ENCODE peak calls at places on chromosomes 6 and 20, in six cellular contexts. Q, V, W, X, L and N are unnamed samples.

GRCh38 chr6:20211037-20211940 is 980 bp downstream of the MBOAT1 start:
- DNase-seq in Q (peak), V (peak), W (no peak), X (no peak), L (no peak), N (no peak)

GRCh38 chr6:13725570-13725969 is 13.9 kb upstream of the RANBP9 start:
- DNase-seq in Q (peak), V (no peak), W (no peak), X (no peak), L (no peak), N (no peak)

GRCh38 chr6:157758516-157759023 is 64.5 kb upstream of the SNX9 start:
- DNase-seq in Q (no peak), V (no peak), W (no peak), X (no peak), L (no peak), N (no peak)

GRCh38 chr6:71420693-71421328 is 132.2 kb downstream of the OGFRL1 start:
- DNase-seq in Q (peak), V (peak), W (peak), X (peak), L (peak), N (peak)

GRCh38 chr6:138017156-138017757 is 90.0 kb downstream of the PERP start:
- DNase-seq in Q (no peak), V (no peak), W (no peak), X (no peak), L (no peak), N (no peak)

GRCh38 chr20:2599265-2600060 is 53.0 kb upstream of the NOP56 start:
- DNase-seq in Q (no peak), V (no peak), W (no peak), X (no peak), L (no peak), N (no peak)

GRCh38 chr6:76790881-76791280 is 672.4 kb downstream of the HTR1B start:
- DNase-seq in Q (no peak), V (no peak), W (no peak), X (no peak), L (no peak), N (no peak)

GRCh38 chr6:20817806-20818320 is 283.6 kb downstream of the CDKAL1 start:
- DNase-seq in Q (no peak), V (no peak), W (no peak), X (no peak), L (no peak), N (no peak)

GRCh38 chr6:15504581-15505350 is 158.1 kb downstream of the DTNBP1 start:
- DNase-seq in Q (peak), V (peak), W (peak), X (peak), L (peak), N (peak)

GRCh38 chr20:20253039-20253743 is 114.7 kb upstream of the INSM1 start:
- DNase-seq in Q (no peak), V (no peak), W (no peak), X (no peak), L (no peak), N (no peak)

GRCh38 chr6:80923816-80924215 is 817.3 kb downstream of the BCKDHB start:
- DNase-seq in Q (no peak), V (no peak), W (no peak), X (no peak), L (no peak), N (no peak)

GRCh38 chr6:109202409-109203264 is 107.3 kb downstream of the CEP57L1 start:
- DNase-seq in Q (no peak), V (no peak), W (no peak), X (no peak), L (no peak), N (no peak)

GRCh38 chr20:51931321-51931720 is 129.0 kb upstream of the SALL4 start:
- DNase-seq in Q (no peak), V (no peak), W (no peak), X (no peak), L (no peak), N (no peak)

GRCh38 chr6:158506577-158506976 is 53.3 kb upstream of the TMEM181 start:
- DNase-seq in Q (no peak), V (no peak), W (no peak), X (no peak), L (no peak), N (no peak)

GRCh38 chr6:158290659-158291058 is 21.6 kb upstream of the TULP4 start:
- DNase-seq in Q (peak), V (no peak), W (no peak), X (no peak), L (no peak), N (no peak)

GRCh38 chr6:139655783-139656705 is 281.6 kb upstream of the CITED2 start:
- DNase-seq in Q (peak), V (no peak), W (peak), X (no peak), L (no peak), N (no peak)

GRCh38 chr20:57654998-57655811 is 35.0 kb upstream of the ZBP1 start:
- DNase-seq in Q (peak), V (no peak), W (peak), X (peak), L (peak), N (no peak)

GRCh38 chr20:6714202-6714800 is 53.2 kb upstream of the BMP2 start:
- DNase-seq in Q (peak), V (no peak), W (no peak), X (peak), L (no peak), N (no peak)

GRCh38 chr20:61014486-61014885 is 237.6 kb upstream of the CDH4 start:
- DNase-seq in Q (no peak), V (no peak), W (no peak), X (no peak), L (no peak), N (no peak)

GRCh38 chr6:160348552-160349441 is 619 bp downstream of the SLC22A3 start:
- DNase-seq in Q (peak), V (peak), W (peak), X (no peak), L (no peak), N (no peak)

GRCh38 chr20:46218656-46219055 is 89.6 kb downstream of the CDH22 start:
- DNase-seq in Q (no peak), V (no peak), W (no peak), X (no peak), L (no peak), N (no peak)

GRCh38 chr6:41371461-41371991 is 36.1 kb downstream of the NCR2 start:
- DNase-seq in Q (peak), V (peak), W (peak), X (no peak), L (peak), N (peak)

GRCh38 chr20:10674684-10675455 is 1.1 kb upstream of the JAG1 start:
- DNase-seq in Q (peak), V (peak), W (peak), X (peak), L (peak), N (no peak)

GRCh38 chr6:73394577-73395354 is at the start of gene DDX43:
- DNase-seq in Q (no peak), V (peak), W (peak), X (peak), L (peak), N (no peak)

GRCh38 chr6:115899883-115900282 is 160.8 kb downstream of the FRK start:
- DNase-seq in Q (no peak), V (no peak), W (no peak), X (no peak), L (no peak), N (no peak)

GRCh38 chr6:36247691-36248090 is 22.2 kb upstream of the PNPLA1 start:
- DNase-seq in Q (no peak), V (no peak), W (no peak), X (no peak), L (no peak), N (no peak)

GRCh38 chr6:133062077-133062476 is 179.1 kb upstream of the EYA4 start:
- DNase-seq in Q (no peak), V (peak), W (no peak), X (no peak), L (no peak), N (peak)
- H3K4me3 ChIP-seq in Q (no peak), V (no peak), W (no peak), X (no peak), L (no peak), N (no peak)

GRCh38 chr6:33417127-33417902 is 592 bp downstream of the CUTA start:
- DNase-seq in Q (no peak), V (peak), W (peak), X (no peak), L (no peak), N (peak)

GRCh38 chr6:33414592-33415271 is 3.2 kb downstream of the CUTA start:
- DNase-seq in Q (no peak), V (no peak), W (no peak), X (no peak), L (no peak), N (no peak)

GRCh38 chr6:33413601-33414120 is 2.8 kb downstream of the PHF1 start:
- DNase-seq in Q (no peak), V (no peak), W (no peak), X (no peak), L (no peak), N (no peak)

GRCh38 chr6:33416386-33417126 is 1.4 kb downstream of the CUTA start:
- DNase-seq in Q (no peak), V (no peak), W (no peak), X (no peak), L (no peak), N (no peak)

DNA sequence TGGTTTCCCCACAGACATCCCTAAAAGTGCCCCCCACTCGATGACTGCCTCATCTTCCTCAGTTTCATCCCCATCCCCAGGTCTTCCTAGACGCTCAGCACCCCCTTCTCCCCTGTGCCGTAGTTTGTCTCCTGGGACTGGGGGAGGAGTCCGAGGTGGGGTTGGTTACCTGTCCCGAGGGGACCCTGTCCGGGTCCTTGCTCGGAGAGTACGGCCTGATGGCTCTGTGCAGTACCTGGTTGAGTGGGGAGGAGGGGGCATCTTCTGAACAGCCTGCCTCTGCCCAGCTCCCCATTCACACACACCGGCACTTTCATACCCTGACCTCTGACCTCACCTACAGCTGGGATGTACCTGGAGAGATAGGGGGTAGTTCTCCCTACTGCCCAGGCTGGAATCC is 2.1 kb downstream of the CUTA start:
- DNase-seq in Q (no peak), V (no peak), W (no peak), X (no peak), L (no peak), N (no peak)
- H3K4me3 ChIP-seq in Q (peak), V (no peak), W (no peak), X (peak), L (no peak), N (peak)

GRCh38 chr6:143744593-143745151 is 66.9 kb downstream of the PHACTR2 start:
- DNase-seq in Q (peak), V (no peak), W (no peak), X (no peak), L (no peak), N (no peak)
- H3K4me3 ChIP-seq in Q (peak), V (no peak), W (peak), X (no peak), L (no peak), N (no peak)

GRCh38 chr20:37821691-37822655 is 81.0 kb upstream of the VSTM2L start:
- DNase-seq in Q (no peak), V (no peak), W (no peak), X (no peak), L (no peak), N (peak)
- H3K4me3 ChIP-seq in Q (no peak), V (no peak), W (no peak), X (no peak), L (no peak), N (no peak)